ENCODE peak calls at places on chromosomes 7 and 10, in five cellular contexts. I is esophagus muscularis mucosa, L is BE2C, R is lower lobe of right lung, T is astrocyte of the cerebellum. F is an unnamed sample.

GRCh38 chr10:29470355-29470705 is 164.4 kb downstream of the SVIL start:
- DNase-seq in I (no peak), L (peak), R (no peak), T (no peak), F (peak)

GRCh38 chr10:74310652-74311257 is 159.7 kb downstream of the ADK start:
- DNase-seq in I (no peak), L (no peak), R (no peak), T (no peak), F (no peak)

GRCh38 chr7:66224171-66224773 is 19.1 kb downstream of the TPST1 start:
- DNase-seq in I (no peak), L (no peak), R (no peak), T (no peak), F (no peak)

GRCh38 chr7:34837826-34838225 is 179.8 kb downstream of the NPSR1 start:
- DNase-seq in I (no peak), L (no peak), R (no peak), T (no peak), F (no peak)

GRCh38 chr7:119472398-119473038 is 800.5 kb upstream of the KCND2 start:
- DNase-seq in I (no peak), L (no peak), R (no peak), T (no peak), F (peak)

GRCh38 chr10:14489522-14490177 is 158.9 kb upstream of the FRMD4A start:
- DNase-seq in I (no peak), L (no peak), R (no peak), T (no peak), F (no peak)

GRCh38 chr10:17682236-17682946 is 38.4 kb downstream of the STAM start:
- DNase-seq in I (no peak), L (no peak), R (no peak), T (no peak), F (no peak)

GRCh38 chr7:112502700-112503099 is 21.9 kb downstream of the LSMEM1 start:
- DNase-seq in I (no peak), L (no peak), R (no peak), T (no peak), F (no peak)

GRCh38 chr7:128206017-128206746 is 34.9 kb upstream of the LEP start:
- DNase-seq in I (no peak), L (no peak), R (no peak), T (no peak), F (no peak)

GRCh38 chr7:77306231-77307067 is 106.8 kb upstream of the FGL2 start:
- DNase-seq in I (no peak), L (no peak), R (no peak), T (no peak), F (no peak)

GRCh38 chr7:39554583-39555140 is 11.5 kb upstream of the YAE1 start:
- DNase-seq in I (no peak), L (no peak), R (no peak), T (no peak), F (no peak)

GRCh38 chr10:71632896-71633600 is 86.5 kb downstream of the C10orf105 start:
- DNase-seq in I (no peak), L (no peak), R (no peak), T (no peak), F (no peak)

GRCh38 chr7:118777308-118777707 is 552.8 kb downstream of the ANKRD7 start:
- DNase-seq in I (no peak), L (no peak), R (no peak), T (no peak), F (no peak)

GRCh38 chr10:94042001-94042813 is 48.5 kb downstream of the PLCE1 start:
- DNase-seq in I (no peak), L (no peak), R (no peak), T (peak), F (no peak)

GRCh38 chr7:6106140-6106904 is 75.1 kb downstream of the ANKRD61 start:
- DNase-seq in I (no peak), L (no peak), R (no peak), T (peak), F (no peak)

GRCh38 chr7:70380315-70381027 is 751.5 kb upstream of the GALNT17 start:
- DNase-seq in I (no peak), L (no peak), R (no peak), T (no peak), F (no peak)

GRCh38 chr7:103009466-103010219 is 65.0 kb downstream of the FBXL13 start:
- DNase-seq in I (no peak), L (no peak), R (no peak), T (no peak), F (no peak)

GRCh38 chr10:60353519-60354258 is 36.0 kb downstream of the ANK3 start:
- DNase-seq in I (no peak), L (peak), R (no peak), T (no peak), F (peak)

GRCh38 chr7:51045319-51046102 is 262.8 kb upstream of the GRB10 start:
- DNase-seq in I (no peak), L (no peak), R (no peak), T (peak), F (no peak)

GRCh38 chr10:124347956-124348355 is 70.8 kb downstream of the OAT start:
- DNase-seq in I (no peak), L (no peak), R (no peak), T (no peak), F (no peak)

GRCh38 chr7:47709051-47709450 is 127.1 kb upstream of the TNS3 start:
- DNase-seq in I (no peak), L (no peak), R (no peak), T (no peak), F (no peak)

GRCh38 chr10:32953277-32953927 is 4.6 kb downstream of the ITGB1 start:
- DNase-seq in I (no peak), L (no peak), R (no peak), T (no peak), F (no peak)

GRCh38 chr7:29896685-29897411 is 90.5 kb downstream of the WIPF3 start:
- DNase-seq in I (no peak), L (no peak), R (no peak), T (no peak), F (no peak)

GRCh38 chr10:112461029-112461887 is 14.2 kb downstream of the VTI1A start:
- DNase-seq in I (no peak), L (no peak), R (no peak), T (no peak), F (no peak)

GRCh38 chr10:124722812-124723783 is 21.1 kb downstream of the FAM53B start:
- DNase-seq in I (no peak), L (no peak), R (peak), T (no peak), F (no peak)

GRCh38 chr10:847868-848267 is 83.6 kb downstream of the LARP4B start:
- DNase-seq in I (no peak), L (no peak), R (no peak), T (no peak), F (no peak)

GRCh38 chr7:26376208-26376917 is 84.7 kb downstream of the SNX10 start:
- DNase-seq in I (no peak), L (peak), R (peak), T (no peak), F (peak)

GRCh38 chr10:122730238-122730637 is 30.6 kb upstream of the C10orf120 start:
- DNase-seq in I (no peak), L (no peak), R (no peak), T (no peak), F (no peak)

GRCh38 chr10:78802866-78803265 is 265.9 kb upstream of the ZMIZ1 start:
- DNase-seq in I (no peak), L (peak), R (no peak), T (peak), F (no peak)

GRCh38 chr10:108591417-108591816 is 1331.9 kb downstream of the XPNPEP1 start:
- DNase-seq in I (no peak), L (no peak), R (no peak), T (no peak), F (no peak)

GRCh38 chr10:25934673-25935139 is 677 bp downstream of the MYO3A start:
- DNase-seq in I (no peak), L (no peak), R (no peak), T (no peak), F (peak)
- TF ChIP-seq CTCF in I (no peak), L (peak), R (peak), T (peak), F (peak)

DNA sequence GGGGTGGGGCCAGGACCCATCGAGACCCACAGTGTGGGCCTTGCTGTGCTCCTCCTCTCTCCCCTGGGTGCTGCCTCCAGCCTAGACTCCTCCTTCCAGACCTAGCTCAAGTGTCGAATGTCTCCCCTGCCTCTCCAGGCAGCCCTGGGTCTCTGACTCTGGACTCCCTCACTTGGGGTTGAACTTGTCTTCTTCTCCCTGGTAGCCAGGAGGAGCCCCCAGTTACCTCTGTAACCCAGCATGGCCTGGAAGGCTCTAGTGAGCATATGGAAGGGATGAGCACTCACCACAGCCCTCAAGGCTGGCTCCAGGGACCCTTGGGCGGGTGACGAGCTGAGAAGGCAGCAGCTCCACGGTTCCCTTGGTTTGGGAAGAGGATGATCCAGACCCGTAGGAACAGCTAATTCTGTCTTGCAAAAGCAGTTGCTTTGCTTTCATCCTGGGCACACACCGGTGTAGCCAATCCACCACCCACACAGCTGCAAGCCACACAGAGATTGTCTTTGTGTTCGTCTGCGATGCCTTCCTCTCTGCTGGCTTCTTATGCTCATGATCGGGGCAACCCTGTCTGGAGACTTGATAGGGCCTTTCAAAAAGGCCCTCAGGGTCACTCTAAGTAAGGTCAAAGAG is 52.3 kb upstream of the ANTXRL start:
- DNase-seq in I (peak), L (no peak), R (no peak), T (no peak), F (no peak)
- TF ChIP-seq CTCF in I (no peak), L (no peak), R (no peak), T (no peak), F (no peak)

DNA sequence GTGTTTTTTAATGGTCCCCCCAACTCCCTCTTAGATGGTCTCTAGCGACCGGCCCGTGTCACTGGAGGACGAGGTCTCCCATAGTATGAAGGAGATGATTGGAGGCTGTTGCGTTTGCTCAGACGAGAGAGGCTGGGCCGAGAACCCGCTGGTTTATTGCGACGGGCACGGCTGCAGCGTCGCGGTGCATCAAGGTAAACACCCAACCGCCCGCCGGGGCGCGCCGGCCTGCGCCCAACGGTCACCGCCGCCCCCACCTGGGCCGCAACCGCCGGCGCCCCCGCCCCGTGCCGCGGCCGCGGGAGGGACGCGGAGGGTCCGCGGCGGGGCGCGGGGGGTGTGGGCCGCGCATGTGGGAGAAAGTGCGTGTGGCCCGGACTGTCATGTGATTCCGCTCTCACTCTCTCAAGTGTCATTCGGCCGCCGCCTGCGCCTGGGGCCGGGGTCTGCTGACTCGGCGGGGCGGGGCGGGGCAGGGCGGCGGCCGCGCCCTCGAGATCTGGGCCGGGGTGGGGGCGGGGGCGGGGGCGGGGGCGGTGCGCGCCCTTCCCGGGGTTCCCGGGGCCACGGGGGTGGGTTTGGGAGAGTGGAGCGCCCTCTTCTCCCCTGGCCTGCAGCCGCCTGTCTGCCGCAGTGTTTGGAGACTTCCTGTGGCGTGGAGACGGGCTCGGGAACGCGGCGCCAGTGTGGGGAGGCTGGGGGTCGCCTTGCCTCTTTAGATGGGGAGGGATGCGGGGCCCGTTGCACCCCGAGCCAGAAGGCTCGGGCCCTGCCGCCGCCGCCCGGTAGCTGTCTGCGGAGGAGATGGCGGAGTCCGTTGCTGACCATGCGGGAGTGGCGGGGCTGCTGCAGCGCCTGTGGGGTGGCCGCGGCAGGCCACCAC is 820 bp downstream of the MLLT10 start:
- DNase-seq in I (no peak), L (peak), R (peak), T (no peak), F (peak)
- TF ChIP-seq CTCF in I (no peak), L (no peak), R (no peak), T (no peak), F (no peak)

DNA sequence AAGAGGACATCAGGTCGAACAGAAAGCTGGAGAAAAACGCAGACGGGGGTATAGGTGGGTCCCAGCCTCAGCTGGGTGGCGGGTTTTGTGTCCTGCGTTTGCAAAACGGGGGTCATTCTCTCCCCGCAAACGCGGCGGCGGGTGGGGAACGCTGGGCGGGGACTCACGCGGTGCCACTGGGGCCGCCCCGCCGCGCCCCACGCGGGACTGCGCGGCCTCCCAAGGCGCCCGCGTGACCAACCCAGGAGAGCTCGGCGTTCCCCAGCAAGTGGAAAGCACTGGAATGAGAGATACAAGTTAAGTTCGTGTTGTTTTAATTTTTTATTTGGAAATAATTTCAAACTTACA is 851 bp upstream of the VIPR2 start:
- DNase-seq in I (no peak), L (no peak), R (no peak), T (no peak), F (peak)
- TF ChIP-seq CTCF in I (no peak), L (no peak), R (no peak), T (no peak), F (no peak)

DNA sequence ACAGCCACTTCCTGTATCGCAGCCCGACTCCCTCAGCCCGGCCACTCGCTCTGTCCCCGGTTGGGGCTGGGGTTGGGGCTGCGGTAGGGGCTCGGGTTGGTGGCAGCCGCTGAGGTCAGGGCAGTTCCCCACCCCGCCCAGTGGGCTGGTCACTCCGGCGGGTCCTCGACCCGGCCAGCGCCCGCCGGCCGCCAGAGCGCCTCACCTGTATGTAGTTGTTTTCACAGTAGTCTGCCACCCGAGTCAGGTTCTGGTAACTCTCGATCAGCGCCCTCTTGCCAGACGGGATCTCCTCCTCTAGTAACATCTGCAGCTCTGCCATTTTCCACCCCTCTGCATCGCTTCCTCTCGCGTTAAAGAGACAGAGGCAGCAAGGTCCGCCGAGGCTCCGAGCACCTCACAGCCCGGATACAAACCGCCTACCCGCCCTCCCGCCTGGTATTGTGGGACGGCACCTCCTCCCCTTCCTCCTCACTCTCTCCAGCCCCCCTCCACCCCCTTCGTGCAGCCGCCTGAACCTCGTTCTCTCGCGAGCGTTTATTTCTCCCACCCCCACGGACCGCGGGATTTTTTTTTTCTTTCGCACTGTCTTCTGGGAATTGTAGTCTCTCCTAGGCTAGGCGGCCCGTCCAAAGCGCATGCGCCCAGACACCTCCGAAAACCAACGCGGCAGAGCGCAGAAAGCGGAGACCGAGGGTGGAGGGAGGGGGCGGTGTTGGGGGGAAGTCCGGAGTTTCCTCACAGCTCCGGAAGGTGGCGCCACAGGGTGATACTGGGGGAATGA is at the start of gene ABI1:
- DNase-seq in I (peak), L (peak), R (peak), T (peak), F (peak)
- TF ChIP-seq CTCF in I (peak), L (peak), R (peak), T (peak), F (peak)

GRCh38 chr7:24057243-24057642 is 226.7 kb upstream of the NPY start:
- DNase-seq in I (no peak), L (no peak), R (no peak), T (no peak), F (no peak)
- TF ChIP-seq CTCF in I (no peak), L (peak), R (no peak), T (peak), F (no peak)

DNA sequence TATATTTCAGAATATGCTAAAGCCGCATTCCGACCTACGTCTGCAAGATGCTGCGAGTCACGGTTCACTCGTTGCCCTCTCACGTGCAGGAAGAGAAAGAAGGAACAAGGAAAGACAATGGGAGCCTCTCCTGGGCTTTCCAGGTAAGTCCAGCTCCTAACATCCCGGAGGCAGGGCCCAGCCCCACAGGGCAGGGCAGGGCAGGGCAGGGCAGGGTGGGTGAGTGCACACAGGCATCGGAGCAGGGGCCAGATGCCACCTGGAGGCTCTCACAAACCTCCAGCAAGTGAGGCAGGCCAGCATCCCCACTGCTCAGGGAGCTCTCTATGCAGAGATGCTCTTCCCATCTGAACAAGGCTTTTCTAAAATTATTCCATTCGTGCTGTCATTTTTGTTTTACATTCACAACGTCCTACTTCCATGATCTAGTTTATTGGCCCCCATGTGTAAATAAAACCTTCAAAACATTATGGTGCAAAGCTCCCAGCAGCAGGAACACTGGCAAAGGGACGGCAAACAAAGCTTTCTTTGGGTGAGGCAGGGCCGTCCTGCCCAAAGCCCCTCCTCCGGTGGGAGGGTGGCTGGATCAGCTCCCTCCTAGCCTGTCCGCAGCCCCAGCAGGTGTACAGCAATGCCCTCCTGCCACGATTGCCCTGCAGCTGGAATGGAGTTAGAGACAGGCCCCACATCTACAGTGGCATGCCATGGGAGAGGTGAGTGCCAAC is 50.6 kb downstream of the VOPP1 start:
- DNase-seq in I (no peak), L (no peak), R (no peak), T (no peak), F (no peak)
- TF ChIP-seq CTCF in I (no peak), L (no peak), R (no peak), T (no peak), F (no peak)

GRCh38 chr7:95055295-95055694 is 147.9 kb downstream of the PPP1R9A start:
- DNase-seq in I (no peak), L (no peak), R (no peak), T (no peak), F (no peak)
- TF ChIP-seq CTCF in I (no peak), L (no peak), R (no peak), T (no peak), F (no peak)

DNA sequence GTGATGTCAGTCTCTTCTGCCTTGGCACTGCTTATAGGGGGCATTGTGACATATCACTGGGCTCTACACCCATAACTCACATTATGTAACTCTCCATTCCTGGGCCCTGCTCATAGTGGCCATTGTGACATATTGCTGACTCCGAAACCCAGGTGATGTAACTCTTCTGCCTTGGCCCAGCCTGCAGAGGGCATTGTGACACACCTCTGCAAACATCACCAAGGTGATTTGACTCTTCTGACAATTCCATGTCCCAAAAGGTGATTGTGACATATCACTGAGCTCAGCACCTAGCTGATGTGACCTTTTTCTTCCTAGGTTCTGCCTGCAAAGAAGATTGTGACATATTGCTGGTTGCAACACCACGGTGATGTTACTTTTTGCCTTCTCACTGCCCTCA is 36.5 kb upstream of the ZNF680 start:
- DNase-seq in I (peak), L (no peak), R (no peak), T (no peak), F (no peak)
- TF ChIP-seq CTCF in I (no peak), L (no peak), R (no peak), T (no peak), F (no peak)

GRCh38 chr10:91643700-91644099 is 10.8 kb upstream of the PPP1R3C start:
- DNase-seq in I (no peak), L (peak), R (no peak), T (no peak), F (peak)
- TF ChIP-seq CTCF in I (no peak), L (peak), R (no peak), T (peak), F (peak)

F was measured in nephron progenitor cell.